ENCODE peak calls at places on chromosomes 4 and X, in nine cellular contexts. T is tibial nerve, G is HCT116, Y is body of pancreas, N is H1, X is breast epithelium, P is endothelial cell of umbilical vein, D is transverse colon, F is adrenal gland. I is an unnamed sample.

GRCh38 chr4:110635155-110635479 is 12.2 kb upstream of the PITX2 start:
- DNase-seq in F (no peak), Y (no peak), P (no peak), N (no peak), X (no peak), T (no peak), D (no peak), G (no peak), I (no peak)

GRCh38 chr4:125389713-125390112 is 75.0 kb downstream of the FAT4 start:
- DNase-seq in F (no peak), G (no peak), D (no peak), Y (no peak), X (no peak), P (peak; percentile 83), N (no peak), T (no peak), I (no peak)

GRCh38 chrX:131874300-131874699 is 148.8 kb upstream of the STK26 start:
- DNase-seq in X (no peak), P (no peak), N (no peak), Y (no peak), F (no peak), G (no peak), D (no peak), T (no peak), I (no peak)

GRCh38 chr4:121666091-121666679 is 30.6 kb downstream of the ANXA5 start:
- DNase-seq in N (no peak), Y (peak; percentile 29), F (no peak), G (no peak), T (peak; percentile 26), X (no peak), D (no peak), P (no peak), I (no peak)

GRCh38 chrX:90012395-90012794 is 90.7 kb downstream of the TGIF2LX start:
- DNase-seq in T (no peak), G (no peak), P (no peak), N (no peak), X (no peak), Y (no peak), F (no peak), D (no peak), I (no peak)

GRCh38 chr4:13919021-13919441 is 291.5 kb upstream of the BOD1L1 start:
- DNase-seq in X (no peak), G (no peak), F (no peak), N (no peak), D (no peak), P (no peak), T (no peak), Y (no peak), I (no peak)

GRCh38 chr4:5992171-5993062 is 25.8 kb downstream of the C4orf50 start:
- DNase-seq in Y (no peak), D (no peak), T (no peak), X (no peak), G (no peak), P (no peak), N (no peak), F (no peak), I (no peak)

GRCh38 chrX:21398424-21398823 is 24.2 kb downstream of the CNKSR2 start:
- DNase-seq in T (no peak), D (no peak), P (no peak), X (no peak), N (no peak), Y (no peak), F (no peak), G (no peak), I (no peak)

GRCh38 chrX:134676440-134676839 is 18.2 kb upstream of the PLAC1 start:
- DNase-seq in T (no peak), Y (no peak), D (no peak), G (no peak), X (no peak), F (no peak), N (no peak), P (peak; percentile 13), I (no peak)

GRCh38 chr4:180028682-180029081 is 2214.5 kb upstream of the TENM3 start:
- DNase-seq in T (no peak), F (peak; percentile 11), Y (peak; percentile 70), P (no peak), N (peak; percentile 65), G (peak; percentile 33), D (peak; percentile 23), X (no peak), I (no peak)

GRCh38 chr4:137946423-137946822 is 295.7 kb downstream of the SLC7A11 start:
- DNase-seq in P (no peak), X (no peak), G (no peak), T (no peak), N (no peak), Y (no peak), F (no peak), D (no peak), I (no peak)

GRCh38 chr4:38323141-38323634 is 340.8 kb upstream of the KLF3 start:
- DNase-seq in Y (no peak), T (no peak), N (no peak), G (no peak), D (no peak), F (no peak), X (no peak), P (no peak), I (no peak)
- TF ChIP-seq POLR2A in Y (no peak), T (no peak), N (peak; percentile 52), G (peak; percentile 80), D (no peak), F (no peak), X (no peak), P (no peak), I (no peak)

DNA sequence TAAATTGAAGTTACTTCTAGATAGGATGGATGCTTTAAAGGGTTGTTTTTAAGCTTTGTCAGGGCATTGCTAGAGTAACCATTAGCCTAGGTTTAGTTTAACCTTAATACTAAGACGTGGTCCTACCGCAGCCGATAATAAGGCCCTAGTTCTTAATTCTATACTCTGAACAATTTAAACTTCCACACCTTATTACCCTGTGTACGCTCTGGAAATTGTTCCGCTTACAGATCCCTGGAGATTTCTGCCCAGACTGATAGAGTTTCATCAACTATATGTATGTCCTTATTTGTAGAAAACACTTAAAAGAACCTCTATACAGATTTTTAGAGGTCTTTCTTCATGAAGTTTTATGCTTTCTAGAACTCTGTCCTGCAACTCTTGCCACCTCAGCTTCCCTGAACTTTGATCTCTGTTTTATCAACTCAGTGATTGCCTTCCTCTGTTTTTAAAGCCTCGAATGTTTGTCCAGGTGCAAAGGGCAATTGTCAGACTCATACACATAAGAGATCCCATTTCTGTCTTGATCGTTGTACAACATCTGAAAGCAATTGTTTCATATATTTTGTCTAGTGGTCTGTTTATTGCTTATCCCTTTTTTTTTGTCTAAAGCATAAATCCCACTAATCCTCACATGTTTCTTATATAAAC is 71.1 kb upstream of the VCX start:
- DNase-seq in N (no peak), F (no peak), D (peak; percentile 22), Y (peak; percentile 13), X (no peak), G (no peak), T (no peak), P (no peak), I (no peak)
- H3K4me3 ChIP-seq in N (no peak overlapping the region), F (no peak overlapping the region), D (no peak overlapping the region), Y (no peak overlapping the region), X (no peak overlapping the region), G (no peak overlapping the region), T (no peak overlapping the region), P (no peak overlapping the region), I (no peak overlapping the region)

DNA sequence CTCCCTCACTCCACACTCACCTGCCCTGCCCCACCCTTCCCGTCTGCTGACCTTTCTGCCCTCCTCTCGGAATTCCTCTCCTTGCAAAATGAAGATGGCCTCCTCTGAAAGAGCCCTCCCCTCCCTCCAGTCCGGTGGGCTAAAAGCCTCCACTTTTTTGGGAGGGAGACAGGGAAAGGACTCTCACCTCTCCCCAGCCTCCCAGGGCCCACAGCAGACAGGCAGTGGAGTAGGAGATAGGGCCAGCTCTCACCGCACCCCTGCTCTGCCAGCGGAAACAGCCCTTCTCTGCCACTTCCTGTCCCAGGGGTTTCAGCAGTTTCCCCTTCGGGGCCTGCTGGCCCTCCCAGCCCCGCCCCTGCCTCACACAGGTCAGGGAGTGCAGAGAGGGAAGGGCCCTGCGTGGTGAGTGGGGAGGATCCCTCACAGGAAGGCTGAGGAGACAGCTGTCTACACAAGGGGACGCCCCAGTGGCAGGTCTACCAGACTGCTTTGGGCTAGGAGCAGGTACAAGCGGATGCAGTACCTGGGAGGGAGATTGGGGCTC is 18.2 kb downstream of the ELF4 start:
- DNase-seq in D (peak; percentile 83), X (no peak), P (peak; percentile 47), N (no peak), Y (no peak), F (no peak), G (no peak), T (no peak), I (peak; percentile 63)
- TF ChIP-seq POLR2A in D (peak; percentile 23), X (no peak), P (no peak), N (no peak), Y (no peak), F (no peak), G (no peak), T (no peak), I (no peak)

DNA sequence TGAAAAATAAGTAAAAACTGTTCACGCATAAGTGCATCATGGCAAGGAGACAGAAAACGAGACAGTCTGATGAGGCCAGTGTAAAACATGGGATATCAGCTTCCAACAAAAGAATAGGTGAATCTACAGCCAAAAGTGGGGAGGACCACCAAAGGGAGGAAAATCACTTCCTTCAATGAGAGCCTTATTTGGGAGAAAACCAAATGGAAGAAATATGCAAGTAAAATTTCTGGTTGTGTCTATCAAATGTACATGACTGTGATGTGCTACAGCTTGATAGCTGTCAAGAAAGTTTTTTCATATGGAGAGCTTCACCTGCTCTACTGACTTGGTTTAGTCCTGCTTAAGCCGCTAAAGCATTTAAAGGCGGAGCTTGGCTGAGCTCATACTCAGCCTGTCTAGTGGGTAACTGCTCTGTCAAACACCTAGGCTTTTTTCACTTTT is 66.2 kb downstream of the MAGEA1 start:
- DNase-seq in G (no peak), P (peak; percentile 0), N (no peak), D (no peak), T (no peak), X (no peak), Y (no peak), F (no peak), I (no peak)
- H3K4me3 ChIP-seq in G (no peak overlapping the region), P (no peak overlapping the region), N (peak overlapping the region; percentile 19), D (no peak overlapping the region), T (no peak overlapping the region), X (no peak overlapping the region), Y (no peak overlapping the region), F (no peak overlapping the region), I (no peak overlapping the region)

DNA sequence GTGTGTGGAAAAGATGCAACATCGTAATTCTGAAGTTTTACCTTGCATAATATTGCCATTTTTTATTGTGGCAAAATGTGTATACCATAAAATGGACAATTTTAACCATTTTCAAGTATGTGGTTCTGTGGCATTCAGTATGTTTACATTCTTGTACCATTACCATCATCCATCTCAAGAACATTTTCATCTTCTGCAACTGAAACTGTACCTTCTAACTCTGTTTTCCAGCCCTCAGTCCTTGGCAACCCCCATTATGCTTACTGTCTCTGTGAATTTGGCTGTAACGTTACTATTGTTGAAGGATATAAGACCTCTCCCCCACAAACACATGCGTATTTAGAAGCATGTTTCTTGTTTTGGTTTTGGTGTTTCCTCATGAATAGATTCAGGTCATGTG is 123.2 kb downstream of the BMPR1B start:
- DNase-seq in F (no peak), D (no peak), T (no peak), Y (no peak), P (no peak), G (no peak), X (no peak), N (no peak), I (no peak)
- TF ChIP-seq POLR2A in F (no peak), D (no peak), T (no peak), Y (no peak), P (no peak), G (no peak), X (no peak), N (no peak), I (no peak)

GRCh38 chr4:25297528-25298242 is 14.9 kb upstream of the ZCCHC4 start:
- DNase-seq in D (no peak), Y (no peak), X (no peak), F (no peak), T (no peak), N (no peak), G (no peak), P (no peak), I (no peak)
- H3K4me3 ChIP-seq in D (no peak overlapping the region), Y (no peak overlapping the region), X (no peak overlapping the region), F (no peak overlapping the region), T (no peak overlapping the region), N (no peak overlapping the region), G (no peak overlapping the region), P (no peak overlapping the region), I (no peak overlapping the region)